ENCODE peak calls at places on chromosomes 2 and 18, in seven cellular contexts. One of them, this sample, is unnamed.

GRCh38 chr18:22900558-22901183 is 32.5 kb upstream of the RBBP8 start:
- DNase-seq in pancreas: peak; percentile 64
- DNase-seq in left ventricle myocardium inferior: peak; percentile 26
- DNase-seq in HCT116: no peak
- DNase-seq in Peyer's patch: no peak
- DNase-seq in D721Med: no peak
- DNase-seq in Calu3: no peak
- DNase-seq in this sample: no peak

GRCh38 chr2:187996630-187997029 is 295.0 kb upstream of the GULP1 start:
- DNase-seq in pancreas: no peak
- DNase-seq in left ventricle myocardium inferior: no peak
- DNase-seq in HCT116: no peak
- DNase-seq in Peyer's patch: no peak
- DNase-seq in D721Med: no peak
- DNase-seq in Calu3: no peak
- DNase-seq in this sample: no peak

GRCh38 chr2:221465776-221466175 is 106.3 kb downstream of the EPHA4 start:
- DNase-seq in pancreas: no peak
- DNase-seq in left ventricle myocardium inferior: no peak
- DNase-seq in HCT116: no peak
- DNase-seq in Peyer's patch: no peak
- DNase-seq in D721Med: no peak
- DNase-seq in Calu3: no peak
- DNase-seq in this sample: no peak

GRCh38 chr18:3441290-3441689 is 8.7 kb upstream of the TGIF1 start:
- DNase-seq in pancreas: no peak
- DNase-seq in left ventricle myocardium inferior: no peak
- DNase-seq in HCT116: no peak
- DNase-seq in Peyer's patch: no peak
- DNase-seq in D721Med: no peak
- DNase-seq in Calu3: peak; percentile 53
- DNase-seq in this sample: no peak

GRCh38 chr2:106144621-106145331 is 49.3 kb downstream of the UXS1 start:
- DNase-seq in pancreas: no peak
- DNase-seq in left ventricle myocardium inferior: no peak
- DNase-seq in HCT116: no peak
- DNase-seq in Peyer's patch: no peak
- DNase-seq in D721Med: no peak
- DNase-seq in Calu3: no peak
- DNase-seq in this sample: no peak

GRCh38 chr2:46096272-46096671 is 200.9 kb upstream of the EPAS1 start:
- DNase-seq in pancreas: no peak
- DNase-seq in left ventricle myocardium inferior: no peak
- DNase-seq in HCT116: no peak
- DNase-seq in Peyer's patch: no peak
- DNase-seq in D721Med: no peak
- DNase-seq in Calu3: no peak
- DNase-seq in this sample: no peak

GRCh38 chr18:43931439-43931838 is 654.1 kb upstream of the SYT4 start:
- DNase-seq in pancreas: no peak
- DNase-seq in left ventricle myocardium inferior: no peak
- DNase-seq in HCT116: no peak
- DNase-seq in Peyer's patch: no peak
- DNase-seq in D721Med: no peak
- DNase-seq in Calu3: no peak
- DNase-seq in this sample: no peak

GRCh38 chr2:232535761-232536530 is 3.5 kb upstream of the CHRNG start:
- DNase-seq in pancreas: no peak
- DNase-seq in left ventricle myocardium inferior: no peak
- DNase-seq in HCT116: no peak
- DNase-seq in Peyer's patch: peak; percentile 25
- DNase-seq in D721Med: no peak
- DNase-seq in Calu3: no peak
- DNase-seq in this sample: no peak

GRCh38 chr2:25587361-25587760 is 86.0 kb downstream of the DTNB start:
- DNase-seq in pancreas: no peak
- DNase-seq in left ventricle myocardium inferior: no peak
- DNase-seq in HCT116: no peak
- DNase-seq in Peyer's patch: no peak
- DNase-seq in D721Med: no peak
- DNase-seq in Calu3: no peak
- DNase-seq in this sample: peak; percentile 5

GRCh38 chr2:53188846-53189245 is 578.8 kb upstream of the CHAC2 start:
- DNase-seq in pancreas: no peak
- DNase-seq in left ventricle myocardium inferior: no peak
- DNase-seq in HCT116: no peak
- DNase-seq in Peyer's patch: no peak
- DNase-seq in D721Med: no peak
- DNase-seq in Calu3: no peak
- DNase-seq in this sample: no peak

GRCh38 chr2:124975224-124975623 is 950.1 kb downstream of the CNTNAP5 start:
- DNase-seq in pancreas: no peak
- DNase-seq in left ventricle myocardium inferior: no peak
- DNase-seq in HCT116: no peak
- DNase-seq in Peyer's patch: no peak
- DNase-seq in D721Med: no peak
- DNase-seq in Calu3: no peak
- DNase-seq in this sample: no peak

GRCh38 chr2:236309669-236310029 is 45.4 kb upstream of the ASB18 start:
- DNase-seq in pancreas: no peak
- DNase-seq in left ventricle myocardium inferior: no peak
- DNase-seq in HCT116: no peak
- DNase-seq in Peyer's patch: no peak
- DNase-seq in D721Med: peak; percentile 31
- DNase-seq in Calu3: peak; percentile 41
- DNase-seq in this sample: peak; percentile 36

GRCh38 chr2:101388232-101388631 is 929 bp upstream of the CREG2 start:
- DNase-seq in pancreas: no peak
- DNase-seq in left ventricle myocardium inferior: no peak
- DNase-seq in HCT116: no peak
- DNase-seq in Peyer's patch: no peak
- DNase-seq in D721Med: no peak
- DNase-seq in Calu3: peak; percentile 34
- DNase-seq in this sample: peak; percentile 84

GRCh38 chr2:70069049-70069448 is 18.2 kb upstream of the PCBP1 start:
- DNase-seq in pancreas: no peak
- DNase-seq in left ventricle myocardium inferior: no peak
- DNase-seq in HCT116: no peak
- DNase-seq in Peyer's patch: peak; percentile 86
- DNase-seq in D721Med: no peak
- DNase-seq in Calu3: peak; percentile 7
- DNase-seq in this sample: peak; percentile 38

GRCh38 chr2:210753386-210753785 is 197.0 kb downstream of the CPS1 start:
- DNase-seq in pancreas: no peak
- DNase-seq in left ventricle myocardium inferior: no peak
- DNase-seq in HCT116: no peak
- DNase-seq in Peyer's patch: no peak
- DNase-seq in D721Med: no peak
- DNase-seq in Calu3: no peak
- DNase-seq in this sample: no peak

GRCh38 chr2:71379086-71379485 is 47.5 kb downstream of the ZNF638 start:
- DNase-seq in pancreas: no peak
- DNase-seq in left ventricle myocardium inferior: no peak
- DNase-seq in HCT116: peak; percentile 18
- DNase-seq in Peyer's patch: no peak
- DNase-seq in D721Med: no peak
- DNase-seq in Calu3: no peak
- DNase-seq in this sample: no peak

GRCh38 chr2:70942396-70942795 is 6.7 kb downstream of the ATP6V1B1 start:
- DNase-seq in pancreas: no peak
- DNase-seq in left ventricle myocardium inferior: no peak
- DNase-seq in HCT116: no peak
- DNase-seq in Peyer's patch: no peak
- DNase-seq in D721Med: no peak
- DNase-seq in Calu3: no peak
- DNase-seq in this sample: no peak

GRCh38 chr2:223558970-223559369 is 43.2 kb downstream of the SCG2 start:
- DNase-seq in pancreas: no peak
- DNase-seq in left ventricle myocardium inferior: no peak
- DNase-seq in HCT116: no peak
- DNase-seq in Peyer's patch: no peak
- DNase-seq in D721Med: no peak
- DNase-seq in Calu3: no peak
- DNase-seq in this sample: no peak

GRCh38 chr18:24230766-24231165 is 91.9 kb downstream of the CABYR start:
- DNase-seq in pancreas: no peak
- DNase-seq in left ventricle myocardium inferior: no peak
- DNase-seq in HCT116: no peak
- DNase-seq in Peyer's patch: peak; percentile 65
- DNase-seq in D721Med: no peak
- DNase-seq in Calu3: no peak
- DNase-seq in this sample: no peak

GRCh38 chr18:72086421-72086820 is 457.7 kb downstream of the CBLN2 start:
- DNase-seq in pancreas: no peak
- DNase-seq in left ventricle myocardium inferior: no peak
- DNase-seq in HCT116: no peak
- DNase-seq in Peyer's patch: no peak
- DNase-seq in D721Med: no peak
- DNase-seq in Calu3: no peak
- DNase-seq in this sample: no peak
- TF ChIP-seq CTCF in pancreas: no peak
- TF ChIP-seq CTCF in left ventricle myocardium inferior: peak; percentile 20
- TF ChIP-seq CTCF in HCT116: no peak
- TF ChIP-seq CTCF in Peyer's patch: no peak
- TF ChIP-seq CTCF in D721Med: peak; percentile 46
- TF ChIP-seq CTCF in Calu3: peak; percentile 62
- TF ChIP-seq CTCF in this sample: peak; percentile 63

GRCh38 chr2:99550368-99550767 is 60.6 kb upstream of the REV1 start:
- DNase-seq in pancreas: no peak
- DNase-seq in left ventricle myocardium inferior: no peak
- DNase-seq in HCT116: no peak
- DNase-seq in Peyer's patch: no peak
- DNase-seq in D721Med: no peak
- DNase-seq in Calu3: no peak
- DNase-seq in this sample: no peak

GRCh38 chr2:99559075-99559662 is 69.4 kb upstream of the REV1 start:
- DNase-seq in pancreas: peak; percentile 99
- DNase-seq in left ventricle myocardium inferior: peak; percentile 88
- DNase-seq in HCT116: peak; percentile 56
- DNase-seq in Peyer's patch: peak; percentile 95
- DNase-seq in D721Med: peak; percentile 40
- DNase-seq in Calu3: peak; percentile 85
- DNase-seq in this sample: peak; percentile 51

GRCh38 chr2:99552529-99552928 is 62.7 kb upstream of the REV1 start:
- DNase-seq in pancreas: no peak
- DNase-seq in left ventricle myocardium inferior: peak; percentile 67
- DNase-seq in HCT116: no peak
- DNase-seq in Peyer's patch: no peak
- DNase-seq in D721Med: no peak
- DNase-seq in Calu3: no peak
- DNase-seq in this sample: no peak

GRCh38 chr2:99555410-99555809 is 65.6 kb upstream of the REV1 start:
- DNase-seq in pancreas: no peak
- DNase-seq in left ventricle myocardium inferior: no peak
- DNase-seq in HCT116: no peak
- DNase-seq in Peyer's patch: no peak
- DNase-seq in D721Med: no peak
- DNase-seq in Calu3: no peak
- DNase-seq in this sample: no peak

GRCh38 chr2:99554238-99554637 is 64.4 kb upstream of the REV1 start:
- DNase-seq in pancreas: no peak
- DNase-seq in left ventricle myocardium inferior: no peak
- DNase-seq in HCT116: no peak
- DNase-seq in Peyer's patch: no peak
- DNase-seq in D721Med: no peak
- DNase-seq in Calu3: no peak
- DNase-seq in this sample: no peak
- TF ChIP-seq CTCF in pancreas: no peak
- TF ChIP-seq CTCF in left ventricle myocardium inferior: no peak
- TF ChIP-seq CTCF in HCT116: peak; percentile 3
- TF ChIP-seq CTCF in Peyer's patch: no peak
- TF ChIP-seq CTCF in D721Med: peak; percentile 24
- TF ChIP-seq CTCF in Calu3: no peak
- TF ChIP-seq CTCF in this sample: no peak

GRCh38 chr18:74063023-74063422 is 84.6 kb downstream of the FBXO15 start:
- DNase-seq in pancreas: no peak
- DNase-seq in left ventricle myocardium inferior: no peak
- DNase-seq in HCT116: no peak
- DNase-seq in Peyer's patch: no peak
- DNase-seq in D721Med: no peak
- DNase-seq in Calu3: no peak
- DNase-seq in this sample: no peak
- TF ChIP-seq CTCF in pancreas: no peak
- TF ChIP-seq CTCF in left ventricle myocardium inferior: no peak
- TF ChIP-seq CTCF in HCT116: no peak
- TF ChIP-seq CTCF in Peyer's patch: no peak
- TF ChIP-seq CTCF in D721Med: no peak
- TF ChIP-seq CTCF in Calu3: no peak
- TF ChIP-seq CTCF in this sample: no peak

GRCh38 chr2:165899311-165899710 is 54.3 kb downstream of the TTC21B start:
- DNase-seq in pancreas: no peak
- DNase-seq in left ventricle myocardium inferior: no peak
- DNase-seq in HCT116: no peak
- DNase-seq in Peyer's patch: no peak
- DNase-seq in D721Med: no peak
- DNase-seq in Calu3: no peak
- DNase-seq in this sample: no peak
- TF ChIP-seq CTCF in pancreas: no peak
- TF ChIP-seq CTCF in left ventricle myocardium inferior: no peak
- TF ChIP-seq CTCF in HCT116: no peak
- TF ChIP-seq CTCF in Peyer's patch: no peak
- TF ChIP-seq CTCF in D721Med: no peak
- TF ChIP-seq CTCF in Calu3: no peak
- TF ChIP-seq CTCF in this sample: no peak

DNA sequence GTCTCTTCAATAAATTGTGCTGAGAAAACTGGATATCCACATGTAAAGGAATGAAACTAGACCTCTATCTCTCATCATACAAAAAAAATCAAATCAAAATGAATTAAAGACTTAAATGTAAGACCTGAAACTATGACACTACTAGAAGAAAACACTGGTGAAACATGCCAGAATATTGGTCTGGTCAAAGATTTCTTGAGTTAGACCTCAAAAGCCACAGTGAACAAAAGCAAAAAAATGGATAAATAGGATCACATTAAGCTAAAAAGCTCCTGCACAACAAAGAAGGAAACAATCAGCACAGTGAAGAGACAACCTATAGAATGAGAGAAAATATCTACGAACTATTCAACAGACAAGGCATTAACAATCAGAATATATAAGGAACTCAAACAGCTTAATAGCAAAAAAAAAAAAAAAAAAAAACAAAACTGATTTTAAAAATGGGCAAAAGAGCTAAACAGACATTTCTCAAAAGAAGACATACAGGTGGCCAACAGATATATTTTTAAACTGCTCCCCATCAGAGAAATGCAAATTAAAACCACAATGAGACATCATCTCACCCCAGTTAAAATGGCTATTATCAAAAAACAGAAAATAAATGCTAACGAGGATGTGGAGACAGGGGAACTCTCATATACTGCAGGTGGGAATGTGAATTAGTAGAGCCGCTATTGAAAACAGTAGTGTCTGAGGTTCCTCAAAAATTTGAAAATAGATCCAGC is 66.3 kb downstream of the NCKAP1 start:
- DNase-seq in pancreas: no peak
- DNase-seq in left ventricle myocardium inferior: no peak
- DNase-seq in HCT116: no peak
- DNase-seq in Peyer's patch: no peak
- DNase-seq in D721Med: no peak
- DNase-seq in Calu3: no peak
- DNase-seq in this sample: no peak
- TF ChIP-seq CTCF in pancreas: no peak
- TF ChIP-seq CTCF in left ventricle myocardium inferior: no peak
- TF ChIP-seq CTCF in HCT116: no peak
- TF ChIP-seq CTCF in Peyer's patch: no peak
- TF ChIP-seq CTCF in D721Med: no peak
- TF ChIP-seq CTCF in Calu3: no peak
- TF ChIP-seq CTCF in this sample: no peak